ENCODE peak calls at places on chromosomes 11 and 22, in seven cellular contexts. L is IMR-90, J is ovary, W is A549, B is spleen, V is Peyer's patch, Q is stomach. K is an unnamed sample.

GRCh38 chr11:8833568-8834275 is 77.3 kb upstream of the AKIP1 start:
- DNase-seq in J (no peak), Q (no peak), B (no peak), V (no peak), W (no peak), L (peak), K (no peak)

GRCh38 chr11:60088364-60088763 is at the start of gene MS4A2:
- DNase-seq in L (no peak), W (no peak), J (no peak), V (no peak), B (no peak), Q (no peak), K (no peak)

GRCh38 chr11:100674212-100674611 is 12.9 kb upstream of the ARHGAP42 start:
- DNase-seq in B (no peak), L (peak), Q (no peak), J (no peak), V (no peak), W (no peak), K (no peak)

GRCh38 chr11:77530879-77531278 is 57.0 kb upstream of the PAK1 start:
- DNase-seq in L (no peak), J (no peak), B (no peak), V (no peak), W (no peak), Q (no peak), K (no peak)

GRCh38 chr11:71451596-71452353 is 1.2 kb upstream of the NADSYN1 start:
- DNase-seq in L (no peak), W (no peak), V (no peak), Q (no peak), B (no peak), J (no peak), K (peak)

GRCh38 chr22:42932857-42933782 is 76.0 kb upstream of the ARFGAP3 start:
- DNase-seq in W (no peak), Q (no peak), J (no peak), B (peak), L (peak), V (peak), K (no peak)

GRCh38 chr11:33168605-33169240 is 7.4 kb upstream of the CSTF3 start:
- DNase-seq in V (no peak), W (no peak), J (no peak), B (no peak), Q (no peak), L (peak), K (no peak)

GRCh38 chr11:83659466-83659865 is 373.3 kb upstream of the CCDC90B start:
- DNase-seq in Q (no peak), L (no peak), V (no peak), J (no peak), W (no peak), B (no peak), K (no peak)

GRCh38 chr11:82759649-82760048 is 26.0 kb upstream of the FAM181B start:
- DNase-seq in J (no peak), L (no peak), B (no peak), V (no peak), W (no peak), Q (no peak), K (no peak)

GRCh38 chr11:59218893-59219292 is 6.2 kb upstream of the MPEG1 start:
- DNase-seq in B (no peak), J (no peak), V (no peak), W (no peak), Q (no peak), L (no peak), K (no peak)

GRCh38 chr22:49305215-49305965 is 522.3 kb downstream of the BRD1 start:
- DNase-seq in Q (peak), L (no peak), B (peak), V (no peak), J (peak), W (peak), K (peak)

GRCh38 chr22:24066260-24066659 is 55.2 kb downstream of the CABIN1 start:
- DNase-seq in W (no peak), L (no peak), Q (no peak), V (no peak), J (no peak), B (no peak), K (no peak)

GRCh38 chr22:44870021-44870420 is 117.6 kb downstream of the ARHGAP8 start:
- DNase-seq in B (no peak), J (no peak), Q (no peak), L (peak), W (peak), V (no peak), K (no peak)

GRCh38 chr11:32829680-32830412 is at the start of gene PRRG4:
- DNase-seq in J (peak), V (no peak), B (peak), Q (peak), W (peak), L (peak), K (peak)

GRCh38 chr22:35891442-35891841 is 137.2 kb downstream of the RBFOX2 start:
- DNase-seq in W (no peak), Q (no peak), J (no peak), B (no peak), L (no peak), V (no peak), K (no peak)

GRCh38 chr22:30514252-30514651 is 8.8 kb upstream of the SEC14L4 start:
- DNase-seq in L (no peak), V (no peak), W (no peak), B (no peak), J (no peak), Q (no peak), K (no peak)

GRCh38 chr11:8613036-8613435 is 19.0 kb upstream of the STK33 start:
- DNase-seq in B (no peak), W (no peak), J (no peak), L (no peak), V (no peak), Q (no peak), K (no peak)

GRCh38 chr11:118245946-118246562 is 6.1 kb downstream of the MPZL3 start:
- DNase-seq in B (no peak), W (no peak), V (no peak), L (no peak), J (no peak), Q (no peak), K (no peak)

GRCh38 chr22:26593763-26594162 is 3.8 kb upstream of the TPST2 start:
- DNase-seq in J (no peak), Q (no peak), V (no peak), L (no peak), W (no peak), B (no peak), K (no peak)

GRCh38 chr11:7467652-7468051 is 17.7 kb upstream of the OLFML1 start:
- DNase-seq in B (no peak), V (no peak), W (no peak), Q (no peak), L (no peak), J (no peak), K (no peak)

GRCh38 chr22:27748355-27749168 is 53.0 kb downstream of the MN1 start:
- DNase-seq in W (no peak), L (peak), B (peak), V (no peak), Q (no peak), J (peak), K (peak)

GRCh38 chr11:100788561-100788960 is 101.5 kb downstream of the ARHGAP42 start:
- DNase-seq in L (no peak), J (no peak), B (no peak), V (no peak), W (no peak), Q (no peak), K (no peak)

GRCh38 chr22:29197096-29197495 is 8.6 kb upstream of the EMID1 start:
- DNase-seq in B (no peak), W (no peak), Q (no peak), V (no peak), L (no peak), J (no peak), K (no peak)

GRCh38 chr22:47158457-47158856 is 396.0 kb downstream of the TBC1D22A start:
- DNase-seq in B (peak), W (no peak), V (no peak), J (no peak), Q (no peak), L (no peak), K (no peak)

GRCh38 chr22:33405194-33405593 is 347.0 kb upstream of the SYN3 start:
- DNase-seq in W (no peak), L (no peak), V (no peak), B (no peak), Q (no peak), J (no peak), K (no peak)

GRCh38 chr22:45124176-45124857 is 39.4 kb upstream of the NUP50 start:
- DNase-seq in B (no peak), W (no peak), J (no peak), Q (no peak), V (no peak), L (peak), K (no peak)

GRCh38 chr11:38089728-38090127 is 1491.7 kb upstream of the RAG2 start:
- DNase-seq in B (no peak), W (peak), V (no peak), L (no peak), Q (no peak), J (no peak), K (no peak)
- H3K27ac ChIP-seq in B (no peak), W (no peak), V (no peak), L (no peak), Q (no peak), J (no peak), K (no peak)

GRCh38 chr11:121226415-121227263 is 65.9 kb upstream of the SC5D start:
- DNase-seq in V (no peak), W (no peak), J (no peak), B (no peak), L (no peak), Q (no peak), K (no peak)
- TF ChIP-seq POLR2A in V (no peak), W (no peak), J (no peak), B (no peak), L (no peak), Q (no peak), K (no peak)

GRCh38 chr11:813037-813436 is 3.3 kb downstream of the RPLP2 start:
- DNase-seq in Q (no peak), J (no peak), V (no peak), L (no peak), W (no peak), B (no peak), K (no peak)
- H3K4me3 ChIP-seq in Q (no peak), J (no peak), V (no peak), L (no peak), W (no peak), B (no peak), K (no peak)

GRCh38 chr11:533049-533585 is 2.3 kb downstream of the HRAS start:
- DNase-seq in J (peak), L (no peak), W (no peak), V (no peak), Q (no peak), B (peak), K (no peak)
- H3K27ac ChIP-seq in J (no peak), L (no peak), W (no peak), V (no peak), Q (no peak), B (no peak), K (no peak)

GRCh38 chr22:22161924-22162851 is 82.4 kb upstream of the VPREB1 start:
- DNase-seq in B (peak), V (peak), L (no peak), J (no peak), Q (no peak), W (no peak), K (no peak)
- TF ChIP-seq POLR2A in B (no peak), V (no peak), L (no peak), J (no peak), Q (no peak), W (no peak), K (no peak)

GRCh38 chr11:22194907-22195306 is 2.0 kb downstream of the ANO5 start:
- DNase-seq in B (no peak), V (no peak), W (no peak), Q (no peak), J (no peak), L (no peak), K (no peak)

GRCh38 chr11:22190827-22191463 is 1.9 kb upstream of the ANO5 start:
- DNase-seq in J (no peak), W (no peak), B (no peak), Q (no peak), L (no peak), V (no peak), K (no peak)

GRCh38 chr11:22192289-22192641 is 620 bp upstream of the ANO5 start:
- DNase-seq in B (no peak), V (no peak), J (no peak), W (peak), Q (peak), L (no peak), K (peak)

GRCh38 chr11:22192642-22193347 is at the start of gene ANO5:
- DNase-seq in B (peak), J (peak), V (no peak), L (no peak), Q (peak), W (peak), K (peak)

GRCh38 chr11:22193348-22194051 is 615 bp downstream of the ANO5 start:
- DNase-seq in Q (peak), V (no peak), W (peak), J (peak), B (peak), L (no peak), K (peak)
- H3K4me3 ChIP-seq in Q (peak), V (peak), W (peak), J (peak), B (peak), L (no peak), K (peak)

GRCh38 chr11:73391665-73392064 is 15.5 kb downstream of the RELT start:
- DNase-seq in B (no peak), Q (no peak), V (no peak), L (no peak), W (no peak), J (no peak), K (no peak)

GRCh38 chr11:73394416-73395296 is 18.5 kb downstream of the RELT start:
- DNase-seq in V (no peak), Q (no peak), B (peak), W (no peak), L (no peak), J (no peak), K (no peak)

GRCh38 chr11:73392108-73393010 is 16.2 kb downstream of the RELT start:
- DNase-seq in L (no peak), V (no peak), B (peak), Q (no peak), J (no peak), W (no peak), K (no peak)

GRCh38 chr11:73393479-73394415 is 17.5 kb downstream of the RELT start:
- DNase-seq in V (peak), J (peak), B (peak), W (peak), Q (peak), L (peak), K (peak)

GRCh38 chr11:73393011-73393380 is 16.8 kb downstream of the RELT start:
- DNase-seq in W (no peak), J (no peak), L (no peak), V (no peak), B (peak), Q (no peak), K (no peak)
- H3K27ac ChIP-seq in W (no peak), J (no peak), L (no peak), V (no peak), B (peak), Q (no peak), K (no peak)

GRCh38 chr11:69353696-69354544 is 60.0 kb downstream of the MYEOV start:
- DNase-seq in L (no peak), V (no peak), J (no peak), B (no peak), Q (no peak), W (no peak), K (no peak)
- TF ChIP-seq POLR2A in L (no peak), V (no peak), J (no peak), B (no peak), Q (no peak), W (no peak), K (no peak)

DNA sequence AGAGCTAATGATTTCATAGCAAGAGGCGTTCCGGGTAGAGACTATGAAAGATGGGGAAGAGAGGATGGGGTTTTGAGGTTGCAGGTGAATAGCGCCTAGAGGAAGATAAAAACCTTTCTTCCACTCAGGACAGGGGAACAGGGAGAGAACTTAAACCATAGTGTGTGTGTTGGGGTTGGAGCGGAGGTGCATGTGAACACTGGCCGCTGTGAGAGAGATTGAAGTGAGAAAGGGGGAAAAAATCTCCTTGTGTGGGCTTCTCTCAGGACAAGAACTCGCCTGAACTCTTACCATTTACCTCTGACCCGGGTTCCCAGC is 3.4 kb downstream of the BSX start:
- DNase-seq in W (no peak), B (no peak), L (no peak), J (no peak), V (no peak), Q (no peak), K (no peak)
- H3K4me3 ChIP-seq in W (no peak), B (no peak), L (no peak), J (no peak), V (no peak), Q (no peak), K (no peak)